ENCODE peak calls at places on chromosomes 3 and 15, in six cellular contexts. B is fibroblast of lung, J is GM23248, C is colonic mucosa, W is endothelial cell of umbilical vein, D is NT2/D1. V is an unnamed sample. For H3K4me1, the result is how much of the 10 kb centered on the place peaks cover.

GRCh38 chr15:65245096-65245849 is 34.0 kb upstream of the CILP start:
- DNase-seq in W (no peak), B (peak), C (peak), D (no peak), J (peak), V (peak)

GRCh38 chr15:60006203-60006782 is 2.2 kb downstream of the FOXB1 start:
- DNase-seq in B (peak), C (peak), W (peak), D (no peak), J (peak), V (peak)

GRCh38 chr3:127911421-127911931 is 3.6 kb upstream of the KBTBD12 start:
- DNase-seq in C (peak), J (peak), D (no peak), B (no peak), W (no peak), V (peak)

GRCh38 chr3:167109746-167110145 is 270.4 kb downstream of the ZBBX start:
- DNase-seq in D (no peak), B (no peak), C (no peak), W (no peak), J (no peak), V (no peak)

GRCh38 chr15:101296418-101297405 is 1.7 kb upstream of the SNRPA1 start:
- DNase-seq in J (peak), D (no peak), W (no peak), C (no peak), B (peak), V (peak)

GRCh38 chr3:114632757-114633424 is 339.1 kb downstream of the TIGIT start:
- DNase-seq in J (no peak), W (no peak), D (no peak), C (no peak), B (no peak), V (no peak)

GRCh38 chr3:146160233-146160963 is 586 bp downstream of the PLOD2 start:
- DNase-seq in J (peak), D (peak), C (peak), W (peak), B (peak), V (peak)

GRCh38 chr3:173660645-173661299 is 263.2 kb downstream of the NLGN1 start:
- DNase-seq in C (no peak), W (peak), B (no peak), J (peak), D (no peak), V (peak)

GRCh38 chr3:112770026-112770626 is 76.5 kb downstream of the CD200R1L start:
- DNase-seq in J (peak), W (peak), D (no peak), B (peak), C (no peak), V (peak)

GRCh38 chr15:41893422-41894250 is at the start of gene SPTBN5:
- DNase-seq in C (no peak), D (no peak), B (no peak), J (no peak), W (no peak), V (no peak)

GRCh38 chr3:55190296-55190695 is 262.4 kb upstream of the LRTM1 start:
- DNase-seq in J (peak), D (no peak), W (no peak), C (no peak), B (peak), V (peak)

GRCh38 chr3:168968611-168969010 is 694.9 kb downstream of the MECOM start:
- DNase-seq in W (no peak), D (no peak), B (peak), C (no peak), J (peak), V (peak)

GRCh38 chr3:170144437-170144843 is 37.1 kb downstream of the PHC3 start:
- DNase-seq in D (no peak), B (no peak), C (no peak), J (no peak), W (no peak), V (no peak)

GRCh38 chr15:35753486-35753885 is 207.5 kb upstream of the DPH6 start:
- DNase-seq in D (no peak), J (peak), W (no peak), B (peak), C (no peak), V (peak)

GRCh38 chr3:106305882-106306445 is 437.2 kb upstream of the CBLB start:
- DNase-seq in C (no peak), B (no peak), J (peak), D (no peak), W (no peak), V (no peak)

GRCh38 chr15:70669966-70670658 is 93.2 kb downstream of the UACA start:
- DNase-seq in B (no peak), J (no peak), W (no peak), C (peak), D (no peak), V (no peak)

GRCh38 chr3:123342631-123343080 is 106.2 kb downstream of the ADCY5 start:
- DNase-seq in D (no peak), J (no peak), B (no peak), W (no peak), C (no peak), V (no peak)

GRCh38 chr3:124456506-124456905 is 273.7 kb upstream of the UMPS start:
- DNase-seq in C (no peak), B (no peak), W (no peak), J (no peak), D (no peak), V (no peak)

GRCh38 chr15:66954601-66955000 is 110.8 kb upstream of the SMAD3 start:
- DNase-seq in C (no peak), D (no peak), B (no peak), J (no peak), W (no peak), V (no peak)

GRCh38 chr3:172673210-172673679 is 37.6 kb downstream of the NCEH1 start:
- DNase-seq in B (peak), W (peak), D (peak), C (peak), J (peak), V (peak)

GRCh38 chr15:71252036-71252898 is 137.0 kb downstream of the THSD4 start:
- DNase-seq in C (no peak), B (no peak), J (peak), D (no peak), W (peak), V (peak)

GRCh38 chr3:154872089-154872488 is 208.0 kb upstream of the MME start:
- DNase-seq in J (no peak), B (no peak), D (no peak), C (no peak), W (peak), V (no peak)

GRCh38 chr15:48059786-48060185 is 61.0 kb upstream of the SLC24A5 start:
- DNase-seq in J (peak), C (peak), D (no peak), W (no peak), B (peak), V (peak)

GRCh38 chr15:66292261-66293084 is 895 bp upstream of the DIS3L start:
- DNase-seq in D (no peak), C (no peak), B (no peak), J (no peak), W (no peak), V (no peak)

GRCh38 chr3:190883973-190884832 is 21.7 kb upstream of the GMNC start:
- DNase-seq in D (peak), J (peak), C (peak), W (peak), B (peak), V (peak)

GRCh38 chr3:129039271-129040038 is 21.1 kb upstream of the GP9 start:
- DNase-seq in B (no peak), D (no peak), C (peak), J (no peak), W (no peak), V (peak)

GRCh38 chr15:100686021-100686724 is 83.8 kb downstream of the ASB7 start:
- DNase-seq in J (peak), D (no peak), C (no peak), W (no peak), B (no peak), V (no peak)

DNA sequence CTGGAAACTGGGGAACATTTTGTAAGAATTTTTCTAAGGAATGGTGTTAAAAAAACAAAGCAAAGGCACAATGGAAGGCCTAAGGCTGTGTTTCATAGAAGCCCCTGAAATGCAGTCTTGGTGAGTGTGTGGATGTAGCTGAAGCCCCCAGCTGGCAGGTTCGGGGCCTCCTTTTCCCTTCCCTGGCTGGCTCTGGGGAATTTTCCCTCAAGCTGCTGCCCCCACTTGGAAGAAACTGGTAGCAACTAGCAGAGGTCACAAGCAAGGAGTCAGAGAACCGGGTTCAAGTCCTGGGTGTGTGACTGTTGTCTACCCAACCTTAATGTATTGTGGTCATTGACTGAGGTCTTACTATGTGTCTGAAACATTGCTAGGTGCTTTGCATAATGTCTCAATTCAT is 85.3 kb upstream of the MYZAP start:
- DNase-seq in W (no peak), B (no peak), D (peak), C (peak), J (peak), V (no peak)
- H3K4me1 ChIP-seq in W (under half), B (under half), D (under half), C (under half), J (under half), V (under half)

GRCh38 chr3:69122398-69122797 is at the start of gene LMOD3:
- DNase-seq in J (no peak), D (no peak), W (no peak), B (peak), C (no peak), V (no peak)
- H3K9ac ChIP-seq in J (no peak), D (no peak), W (no peak), B (no peak), C (no peak), V (no peak)

GRCh38 chr15:72278737-72279136 is 6.4 kb upstream of the PARP6 start:
- DNase-seq in D (no peak), W (no peak), B (no peak), J (no peak), C (no peak), V (no peak)

GRCh38 chr15:72280751-72281150 is 8.4 kb upstream of the PARP6 start:
- DNase-seq in D (no peak), J (no peak), C (no peak), B (no peak), W (no peak), V (no peak)

GRCh38 chr15:72284781-72285180 is 12.4 kb upstream of the PARP6 start:
- DNase-seq in J (peak), D (no peak), B (no peak), C (no peak), W (no peak), V (no peak)

GRCh38 chr15:72285402-72285801 is 13.0 kb upstream of the PARP6 start:
- DNase-seq in J (no peak), B (no peak), W (no peak), C (no peak), D (no peak), V (no peak)

GRCh38 chr15:72281713-72282112 is 9.4 kb upstream of the PARP6 start:
- DNase-seq in J (no peak), D (no peak), W (no peak), B (no peak), C (no peak), V (no peak)
- H3K4me1 ChIP-seq in J (under half), D (under half), W (under half), B (under half), C (under half), V (under half)

GRCh38 chr3:12658593-12659058 is 5.3 kb downstream of the RAF1 start:
- DNase-seq in B (peak), J (peak), D (no peak), W (no peak), C (no peak), V (peak)
- H3K9ac ChIP-seq in B (no peak), J (peak), D (no peak), W (no peak), C (no peak), V (peak)

GRCh38 chr3:192841428-192841827 is 76.2 kb downstream of the MB21D2 start:
- DNase-seq in D (no peak), C (no peak), J (no peak), B (no peak), W (no peak), V (no peak)
- H3K4me1 ChIP-seq in D (under half), C (under half), J (under half), B (under half), W (under half), V (under half)

GRCh38 chr3:149532463-149533180 is 58.1 kb downstream of the TM4SF4 start:
- DNase-seq in W (peak), D (no peak), B (no peak), J (no peak), C (no peak), V (no peak)
- H3K9ac ChIP-seq in W (no peak), D (no peak), B (peak), J (peak), C (no peak), V (peak)

GRCh38 chr15:91952216-91952615 is 98.7 kb downstream of the SLCO3A1 start:
- DNase-seq in B (no peak), W (no peak), D (no peak), J (no peak), C (no peak), V (no peak)
- H3K4me1 ChIP-seq in B (under half), W (under half), D (under half), J (under half), C (under half), V (under half)

DNA sequence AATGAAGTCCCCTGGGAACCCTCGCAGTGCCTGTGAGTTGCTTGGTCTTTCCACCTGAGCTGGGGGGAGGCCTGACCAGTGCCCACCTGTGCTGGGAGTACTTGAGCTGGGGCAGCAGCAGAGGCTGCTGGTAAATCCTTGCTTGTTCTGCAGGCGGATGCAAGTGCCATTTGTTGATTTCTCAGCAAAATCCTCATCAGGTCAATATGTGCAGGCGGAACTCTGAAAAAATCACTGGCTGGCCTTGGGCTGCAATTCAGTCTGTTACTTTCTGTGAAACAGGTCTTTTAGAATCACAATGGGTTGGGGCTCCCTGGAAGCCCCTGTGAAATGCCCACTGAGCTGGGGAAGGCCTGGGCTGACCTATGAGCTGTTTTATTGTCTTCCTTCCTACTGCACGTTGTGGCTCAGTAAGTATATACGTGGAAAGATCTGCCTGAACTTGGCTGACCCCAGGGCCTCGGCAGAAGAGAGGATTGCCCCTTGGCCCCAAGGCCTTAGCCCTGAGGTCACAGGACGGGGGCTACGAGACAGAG is 182.0 kb upstream of the RGMA start:
- DNase-seq in B (no peak), C (no peak), W (no peak), D (no peak), J (no peak), V (no peak)
- H3K9ac ChIP-seq in B (no peak), C (no peak), W (no peak), D (no peak), J (no peak), V (no peak)

V was measured in adipocyte.